ENCODE peak calls at places on chromosomes 12 and 14, in ten cellular contexts. T is effector memory CD8-positive, alpha-beta T cell; Z is Right ventricle myocardium inferior; W is stimulated activated CD4-positive, alpha-beta T cell treated with anti-CD3 and anti-CD28 coated beads, Interleukin-12 subunit alpha, Interleukin-12 subunit beta, amount 100 ng/mL, for 24 hours; G is nephron progenitor cell; Y is activated naive CD8-positive, alpha-beta T cell treated with anti-CD3 and anti-CD28 coated beads, Interleukin-2, amount 50 U/mL, for 24 hours; Q is progenitor cell of endocrine pancreas; A is NCI-H1105 treated with DMSO at 0.1 percent for 48 hours; E is Ammon's horn; H is NCI-H510A. X is an unnamed sample.

GRCh38 chr12:126389961-126390360 is 1324.7 kb downstream of the AACS start:
- DNase-seq in T (no peak), G (no peak), H (no peak), Q (no peak), W (no peak), E (no peak), Z (no peak), Y (no peak), A (no peak), X (no peak)

GRCh38 chr12:82028772-82029171 is 269.6 kb upstream of the PPFIA2 start:
- DNase-seq in T (no peak), E (no peak), W (no peak), A (no peak), Y (no peak), G (no peak), Z (no peak), H (no peak), Q (no peak), X (no peak)

GRCh38 chr12:93111791-93112208 is 182.7 kb upstream of the EEA1 start:
- DNase-seq in E (no peak), T (no peak), W (no peak), Q (no peak), A (no peak), G (no peak), H (no peak), Y (no peak), Z (no peak), X (no peak)

GRCh38 chr14:52029881-52030280 is 39.0 kb downstream of the NID2 start:
- DNase-seq in E (no peak), Q (no peak), Y (no peak), Z (no peak), T (no peak), A (no peak), G (no peak), W (no peak), H (no peak), X (no peak)

GRCh38 chr12:91138337-91138905 is 27.1 kb upstream of the LUM start:
- DNase-seq in A (no peak), W (no peak), Z (no peak), T (no peak), G (no peak), H (no peak), Q (no peak), E (no peak), Y (no peak), X (no peak)

GRCh38 chr14:54815016-54815415 is 87.6 kb downstream of the GCH1 start:
- DNase-seq in G (no peak), H (no peak), Q (no peak), A (no peak), E (no peak), W (no peak), Y (no peak), T (no peak), Z (no peak), X (no peak)

GRCh38 chr14:92093320-92093719 is 13.1 kb downstream of the ATXN3 start:
- DNase-seq in T (no peak), H (no peak), Y (no peak), Q (no peak), E (no peak), W (no peak), Z (no peak), G (no peak), A (no peak), X (no peak)

GRCh38 chr14:95344536-95344935 is 24.8 kb upstream of the CLMN start:
- DNase-seq in T (no peak), Q (no peak), Y (no peak), Z (no peak), A (no peak), H (no peak), E (no peak), W (no peak), G (no peak), X (no peak)

GRCh38 chr14:21454843-21455550 is 926 bp downstream of the CHD8 start:
- DNase-seq in Y (no peak), Q (no peak), G (no peak), A (no peak), E (no peak), T (no peak), H (peak; percentile 14), W (no peak), Z (no peak), X (no peak)

GRCh38 chr14:101086926-101087325 is 183.4 kb upstream of the RTL1 start:
- DNase-seq in Q (no peak), A (no peak), G (no peak), T (no peak), H (no peak), E (no peak), Z (no peak), Y (no peak), W (no peak), X (no peak)

GRCh38 chr12:114729731-114730130 is 45.8 kb upstream of the TBX3 start:
- DNase-seq in H (no peak), Z (no peak), E (no peak), G (no peak), A (no peak), Y (no peak), Q (no peak), W (no peak), T (no peak), X (no peak)

GRCh38 chr12:6074979-6075585 is 49.4 kb downstream of the VWF start:
- DNase-seq in E (no peak), T (no peak), W (no peak), G (peak; percentile 40), H (no peak), A (no peak), Z (peak; percentile 83), Q (no peak), Y (peak; percentile 56), X (no peak)

GRCh38 chr14:75493580-75494130 is 28.6 kb upstream of the BATF start:
- DNase-seq in A (no peak), Z (no peak), G (peak; percentile 41), Y (no peak), W (no peak), T (no peak), H (no peak), E (no peak), Q (no peak), X (no peak)

GRCh38 chr12:102061096-102061555 is 665 bp downstream of the WASHC3 start:
- DNase-seq in W (no peak), Z (no peak), H (no peak), Y (no peak), E (no peak), G (no peak), Q (no peak), T (peak; percentile 38), A (no peak), X (no peak)

GRCh38 chr14:28756896-28757570 is 9.6 kb upstream of the FOXG1 start:
- DNase-seq in Y (no peak), Q (no peak), T (no peak), Z (no peak), G (peak; percentile 53), W (no peak), A (no peak), E (peak; percentile 67), H (no peak), X (no peak)

GRCh38 chr14:89486961-89487360 is 69.9 kb upstream of the FOXN3 start:
- DNase-seq in W (no peak), G (no peak), Y (no peak), H (no peak), T (no peak), Z (no peak), Q (no peak), A (no peak), E (no peak), X (no peak)

GRCh38 chr12:64407342-64408223 is 3.4 kb downstream of the XPOT start:
- DNase-seq in Q (no peak), H (no peak), G (no peak), Y (no peak), T (no peak), W (no peak), A (no peak), Z (no peak), E (no peak), X (no peak)

GRCh38 chr14:100522616-100523021 is 64.6 kb downstream of the BEGAIN start:
- DNase-seq in E (no peak), Q (no peak), H (no peak), W (no peak), T (no peak), A (peak; percentile 27), G (peak; percentile 7), Z (no peak), Y (no peak), X (no peak)

GRCh38 chr12:69553626-69554248 is 31.5 kb upstream of the CCT2 start:
- DNase-seq in E (peak; percentile 59), W (no peak), G (no peak), H (peak; percentile 58), Z (no peak), Q (no peak), Y (no peak), A (peak; percentile 93), T (no peak), X (peak; percentile 11)

GRCh38 chr12:97131220-97131981 is 224.3 kb downstream of the NEDD1 start:
- DNase-seq in Q (no peak), G (no peak), T (no peak), W (no peak), Y (no peak), E (no peak), H (no peak), A (no peak), Z (no peak), X (no peak)

GRCh38 chr14:21241218-21241819 is 27.9 kb downstream of the HNRNPC start:
- DNase-seq in Y (no peak), G (no peak), T (no peak), A (no peak), W (no peak), Q (no peak), H (no peak), Z (no peak), E (no peak), X (no peak)

GRCh38 chr12:32107376-32108267 is 975 bp downstream of the BICD1 start:
- DNase-seq in A (peak; percentile 18), Z (no peak), Y (peak; percentile 33), E (peak; percentile 35), W (peak; percentile 2), Q (peak; percentile 16), G (peak; percentile 31), T (peak; percentile 2), H (no peak), X (no peak)

GRCh38 chr14:100287202-100287997 is 18.8 kb downstream of the SLC25A29 start:
- DNase-seq in Q (no peak), T (no peak), A (no peak), Y (no peak), Z (no peak), G (no peak), E (no peak), W (no peak), H (no peak), X (no peak)

GRCh38 chr12:41943671-41944070 is 201.0 kb downstream of the GXYLT1 start:
- DNase-seq in G (no peak), Y (no peak), A (peak; percentile 68), Q (no peak), T (no peak), W (no peak), H (no peak), E (no peak), Z (no peak), X (no peak)

GRCh38 chr12:132144115-132145071 is at the start of the genes DDX51 and NOC4L:
- DNase-seq in W (peak; percentile 94), T (peak; percentile 98), E (peak; percentile 95), Y (peak; percentile 98), Z (peak; percentile 97), A (peak; percentile 85), G (peak; percentile 98), H (peak; percentile 89), Q (peak; percentile 92), X (peak; percentile 96)

GRCh38 chr12:9134981-9135628 is 19.4 kb upstream of the A2M start:
- DNase-seq in G (no peak), E (no peak), W (no peak), Q (no peak), Z (no peak), H (no peak), T (no peak), Y (peak; percentile 5), A (no peak), X (no peak)

GRCh38 chr12:105451211-105451610 is 120.7 kb downstream of the C12orf75 start:
- DNase-seq in G (no peak), A (no peak), T (no peak), Y (no peak), E (no peak), W (no peak), H (no peak), Z (no peak), Q (no peak), X (no peak)

GRCh38 chr14:72567226-72567625 is 326.7 kb downstream of the DPF3 start:
- DNase-seq in E (no peak), H (no peak), A (no peak), Y (no peak), T (no peak), G (no peak), W (no peak), Z (no peak), Q (no peak), X (no peak)

X was measured in NCI-H187.